ENCODE peak calls at places on chromosomes 2 and 18, in eight cellular contexts. J, E, P, D, Q, Z, G and W are unnamed samples.

GRCh38 chr2:233258211-233258610 is 6.7 kb downstream of the ATG16L1 start:
- DNase-seq in J (no peak), E (no peak), P (no peak), D (no peak), Q (peak), Z (no peak), G (no peak), W (no peak)

GRCh38 chr2:113376248-113376934 is 61.1 kb upstream of the ZNG1B start:
- DNase-seq in J (no peak), E (no peak), P (no peak), D (no peak), Q (no peak), Z (no peak), G (no peak), W (no peak)

GRCh38 chr2:154814856-154815255 is 116.4 kb downstream of the KCNJ3 start:
- DNase-seq in J (no peak), E (no peak), P (no peak), D (no peak), Q (no peak), Z (no peak), G (no peak), W (no peak)

GRCh38 chr2:25341031-25341727 is 546 bp downstream of the DNMT3A start:
- DNase-seq in J (no peak), E (peak), P (no peak), D (peak), Q (no peak), Z (peak), G (no peak), W (no peak)

GRCh38 chr18:77107218-77107815 is 25.3 kb downstream of the MBP start:
- DNase-seq in J (no peak), E (no peak), P (no peak), D (peak), Q (no peak), Z (no peak), G (no peak), W (no peak)

GRCh38 chr18:74256190-74256589 is 35.6 kb downstream of the CYB5A start:
- DNase-seq in J (no peak), E (no peak), P (no peak), D (no peak), Q (no peak), Z (no peak), G (no peak), W (no peak)

GRCh38 chr2:207513577-207514257 is 16.0 kb upstream of the CREB1 start:
- DNase-seq in J (no peak), E (no peak), P (peak), D (peak), Q (no peak), Z (no peak), G (no peak), W (no peak)

GRCh38 chr2:79660552-79660951 is 147.7 kb downstream of the CTNNA2 start:
- DNase-seq in J (no peak), E (no peak), P (peak), D (no peak), Q (no peak), Z (no peak), G (no peak), W (no peak)

GRCh38 chr2:74556831-74557370 is 2.4 kb downstream of the DOK1 start:
- DNase-seq in J (no peak), E (no peak), P (no peak), D (no peak), Q (no peak), Z (no peak), G (no peak), W (no peak)

GRCh38 chr2:127149384-127149783 is 42.4 kb upstream of the BIN1 start:
- DNase-seq in J (no peak), E (no peak), P (peak), D (peak), Q (no peak), Z (no peak), G (no peak), W (no peak)

GRCh38 chr2:181959508-181959907 is 26.1 kb upstream of the PPP1R1C start:
- DNase-seq in J (no peak), E (no peak), P (no peak), D (no peak), Q (no peak), Z (no peak), G (no peak), W (no peak)